ENCODE peak calls at places on chromosomes 13 and 19, in four cellular contexts. X, H, P and R are unnamed samples.

GRCh38 chr13:34654203-34654602 is 287.9 kb upstream of the NBEA start:
- DNase-seq in X (no peak), H (no peak), P (no peak), R (no peak)

GRCh38 chr19:9971341-9971897 is 35.1 kb upstream of the OLFM2 start:
- DNase-seq in X (no peak), H (no peak), P (no peak), R (no peak)

GRCh38 chr19:23522431-23522830 is 127.2 kb upstream of the ZNF91 start:
- DNase-seq in X (no peak), H (no peak), P (no peak), R (no peak)

GRCh38 chr19:49119411-49120324 is at the start of gene PPFIA3:
- DNase-seq in X (peak; percentile 94), H (no peak), P (peak; percentile 42), R (no peak)

GRCh38 chr13:39189778-39190177 is 151.5 kb downstream of the NHLRC3 start:
- DNase-seq in X (no peak), H (no peak), P (no peak), R (no peak)

GRCh38 chr19:40348961-40349507 is 539 bp downstream of the PLD3 start:
- DNase-seq in X (no peak), H (no peak), P (no peak), R (peak; percentile 25)

GRCh38 chr13:71842003-71842402 is 25.0 kb downstream of the DACH1 start:
- DNase-seq in X (no peak), H (no peak), P (no peak), R (no peak)

GRCh38 chr13:30463820-30464495 is 1.8 kb downstream of the HMGB1 start:
- DNase-seq in X (no peak), H (peak; percentile 20), P (peak; percentile 18), R (peak; percentile 19)

GRCh38 chr19:19259741-19260140 is 13.4 kb downstream of the TM6SF2 start:
- DNase-seq in X (no peak), H (no peak), P (no peak), R (peak; percentile 76)

GRCh38 chr19:17183271-17183757 is 31.8 kb upstream of the USE1 start:
- DNase-seq in X (no peak), H (no peak), P (no peak), R (no peak)

GRCh38 chr19:4803736-4804695 is 12.5 kb downstream of the FEM1A start:
- DNase-seq in X (no peak), H (peak; percentile 54), P (no peak), R (peak; percentile 46)

GRCh38 chr19:55494172-55494761 is 6.0 kb downstream of the SSC5D start:
- DNase-seq in X (no peak), H (no peak), P (no peak), R (no peak)